ENCODE peak calls at places on chromosomes 6 and 20, in six cellular contexts. K, A, Q, S, N and H are unnamed samples.

GRCh38 chr6:4280721-4281120 is 145.3 kb upstream of the ECI2 start:
- DNase-seq in Q (peak), K (no peak), A (no peak), S (no peak), N (no peak), H (peak)

GRCh38 chr6:28553986-28554881 is 28.6 kb downstream of the GPX5 start:
- DNase-seq in Q (no peak), N (no peak), A (no peak), S (no peak), K (no peak), H (peak)

GRCh38 chr6:23424584-23424983 is 701.4 kb upstream of the NRSN1 start:
- DNase-seq in S (no peak), K (no peak), A (no peak), Q (no peak), N (no peak), H (no peak)

GRCh38 chr6:53702316-53702715 is 36.8 kb upstream of the KLHL31 start:
- DNase-seq in Q (no peak), S (no peak), N (no peak), A (no peak), K (no peak), H (no peak)

GRCh38 chr6:123898669-123899068 is 95.0 kb downstream of the NKAIN2 start:
- DNase-seq in N (no peak), K (no peak), A (no peak), Q (no peak), S (no peak), H (no peak)

GRCh38 chr20:2005831-2006426 is 12.1 kb upstream of the PDYN start:
- DNase-seq in K (peak), N (no peak), Q (no peak), A (peak), S (peak), H (peak)

GRCh38 chr6:33201147-33201545 is 479 bp downstream of the SLC39A7 start:
- DNase-seq in K (no peak), A (no peak), N (no peak), S (no peak), Q (no peak), H (no peak)

GRCh38 chr20:57381596-57382503 is 9.3 kb upstream of the RBM38 start:
- DNase-seq in Q (peak), A (peak), N (peak), S (peak), K (peak), H (peak)

GRCh38 chr6:148157841-148158240 is 184.8 kb upstream of the SASH1 start:
- DNase-seq in A (no peak), S (no peak), N (no peak), K (no peak), Q (no peak), H (no peak)

GRCh38 chr6:98308564-98308963 is 525.8 kb upstream of the POU3F2 start:
- DNase-seq in A (no peak), N (no peak), Q (no peak), K (no peak), S (no peak), H (no peak)

GRCh38 chr6:15993716-15994228 is 135.1 kb upstream of the MYLIP start:
- DNase-seq in S (no peak), K (no peak), A (no peak), Q (no peak), N (no peak), H (no peak)

GRCh38 chr20:57397693-57398108 is 6.5 kb downstream of the RBM38 start:
- DNase-seq in K (no peak), N (no peak), Q (no peak), S (peak), A (peak), H (no peak)

GRCh38 chr6:158770533-158770932 is 48.6 kb downstream of the EZR start:
- DNase-seq in K (no peak), N (no peak), A (no peak), Q (no peak), S (no peak), H (no peak)

GRCh38 chr6:113060664-113061063 is 713.5 kb downstream of the RFPL4B start:
- DNase-seq in K (no peak), A (no peak), N (no peak), S (no peak), Q (no peak), H (no peak)